ENCODE peak calls at places on chromosomes 3 and 15, in six cellular contexts. P is GM06990, I is lower lobe of right lung, L is choroid plexus epithelial cell, Y is AG09309, F is heart left ventricle. M is an unnamed sample.

GRCh38 chr3:24401811-24402185 is 92.9 kb downstream of the THRB start:
- DNase-seq in Y (no peak), F (no peak), I (no peak), P (no peak), L (no peak), M (no peak)

GRCh38 chr15:68062946-68063345 is 8.8 kb downstream of the PIAS1 start:
- DNase-seq in L (no peak), F (no peak), Y (no peak), P (no peak), I (no peak), M (no peak)

GRCh38 chr3:23664459-23664858 is 141.3 kb upstream of the UBE2E1 start:
- DNase-seq in I (no peak), P (no peak), L (no peak), Y (no peak), F (no peak), M (no peak)

GRCh38 chr3:150232992-150233451 is 175.1 kb upstream of the TSC22D2 start:
- DNase-seq in F (peak), P (no peak), Y (no peak), L (no peak), I (no peak), M (no peak)

GRCh38 chr3:159785276-159785675 is 203.4 kb upstream of the IL12A start:
- DNase-seq in F (no peak), Y (no peak), L (peak), P (no peak), I (no peak), M (no peak)

GRCh38 chr3:114078126-114078525 is 21.6 kb downstream of the QTRT2 start:
- DNase-seq in P (no peak), Y (no peak), L (peak), F (no peak), I (no peak), M (peak)

GRCh38 chr3:193938613-193939012 is 197.3 kb upstream of the HES1 start:
- DNase-seq in L (no peak), Y (no peak), F (no peak), P (no peak), I (no peak), M (no peak)

GRCh38 chr3:65996605-65997004 is 42.1 kb downstream of the MAGI1 start:
- DNase-seq in Y (no peak), P (no peak), L (peak), F (no peak), I (peak), M (no peak)

GRCh38 chr3:189273736-189274135 is 102.0 kb downstream of the TPRG1 start:
- DNase-seq in F (no peak), P (no peak), Y (no peak), L (no peak), I (no peak), M (no peak)

GRCh38 chr15:87707581-87708130 is 548.9 kb downstream of the NTRK3 start:
- DNase-seq in L (no peak), P (no peak), Y (no peak), I (no peak), F (no peak), M (no peak)

GRCh38 chr3:63349583-63350177 is 71.6 kb downstream of the SYNPR start:
- DNase-seq in L (peak), F (no peak), Y (no peak), P (peak), I (peak), M (no peak)

GRCh38 chr3:47083786-47084185 is 80.1 kb downstream of the SETD2 start:
- DNase-seq in I (no peak), F (no peak), Y (no peak), P (peak), L (no peak), M (no peak)

GRCh38 chr15:96320703-96321421 is 9.6 kb upstream of the NR2F2 start:
- DNase-seq in L (peak), Y (no peak), I (no peak), P (no peak), F (no peak), M (no peak)

GRCh38 chr3:142595581-142595950 is 627 bp upstream of the PLS1 start:
- DNase-seq in P (no peak), I (no peak), L (peak), F (no peak), Y (peak), M (no peak)

GRCh38 chr3:160368804-160369203 is 30.2 kb downstream of the IFT80 start:
- DNase-seq in L (no peak), Y (no peak), I (no peak), P (no peak), F (no peak), M (no peak)

GRCh38 chr15:58148120-58148519 is 9.9 kb downstream of the AQP9 start:
- DNase-seq in I (no peak), Y (no peak), P (no peak), F (no peak), L (no peak), M (no peak)

GRCh38 chr15:58148633-58149032 is 10.5 kb downstream of the AQP9 start:
- DNase-seq in L (no peak), P (no peak), F (no peak), Y (no peak), I (no peak), M (no peak)

GRCh38 chr15:58142827-58143226 is 4.6 kb downstream of the AQP9 start:
- DNase-seq in P (no peak), L (no peak), Y (no peak), I (no peak), F (no peak), M (no peak)

GRCh38 chr15:58147151-58147550 is 9.0 kb downstream of the AQP9 start:
- DNase-seq in P (peak), F (no peak), Y (no peak), L (no peak), I (no peak), M (no peak)

DNA sequence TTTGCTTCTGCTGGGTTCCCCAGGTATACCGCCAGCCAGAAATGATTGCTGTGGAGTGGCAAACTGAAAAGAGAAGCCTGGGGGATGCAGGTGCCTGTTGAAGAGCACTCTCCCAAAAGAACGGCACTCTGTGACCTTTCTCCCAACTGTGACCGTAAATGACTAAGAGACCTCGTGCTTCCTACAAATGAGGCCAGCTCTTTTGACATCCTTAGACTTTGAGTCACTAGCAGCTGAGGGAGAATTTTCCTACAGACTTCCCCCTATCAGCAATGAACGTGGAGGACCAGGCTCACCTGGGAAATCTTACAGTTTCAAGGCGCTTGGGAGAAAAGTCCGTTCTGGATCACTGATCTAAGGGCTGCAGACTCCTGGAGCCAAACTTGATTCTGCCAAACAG is 8.6 kb downstream of the AQP9 start:
- DNase-seq in Y (no peak), L (no peak), I (no peak), P (no peak), F (no peak), M (no peak)
- H3K4me3 ChIP-seq in Y (no peak), L (no peak), I (no peak), P (no peak), F (no peak), M (no peak)

GRCh38 chr15:35863655-35864054 is 317.7 kb upstream of the DPH6 start:
- DNase-seq in I (no peak), P (no peak), L (no peak), F (no peak), Y (no peak), M (no peak)

GRCh38 chr15:35854398-35854797 is 308.4 kb upstream of the DPH6 start:
- DNase-seq in L (no peak), I (no peak), F (no peak), P (no peak), Y (no peak), M (no peak)

GRCh38 chr15:35857812-35858211 is 311.8 kb upstream of the DPH6 start:
- DNase-seq in Y (no peak), I (no peak), L (no peak), F (no peak), P (no peak), M (no peak)

GRCh38 chr15:35852818-35853624 is 307.1 kb upstream of the DPH6 start:
- DNase-seq in Y (peak), P (no peak), L (no peak), F (no peak), I (no peak), M (no peak)

DNA sequence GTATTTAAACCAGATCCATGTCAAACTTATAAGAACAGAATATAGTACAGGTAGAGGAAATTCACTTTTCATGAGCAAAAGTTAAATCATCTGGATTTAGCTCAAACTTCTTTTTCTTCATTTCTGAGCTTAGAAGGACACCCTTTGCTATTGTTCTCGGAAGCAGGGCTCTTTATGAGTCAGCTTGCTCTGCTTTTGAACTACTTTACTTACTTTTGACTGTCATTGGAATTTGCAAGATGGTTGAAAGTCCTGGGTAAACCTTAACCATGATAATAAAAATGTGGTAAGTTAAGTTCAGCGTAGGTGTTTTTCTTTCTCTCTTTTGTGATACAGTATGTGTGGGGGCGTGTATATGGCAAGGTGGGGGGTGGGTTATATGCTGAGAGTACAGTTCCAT is 312.7 kb upstream of the DPH6 start:
- DNase-seq in F (no peak), P (no peak), Y (no peak), L (no peak), I (no peak), M (no peak)
- TF ChIP-seq CTCF in F (no peak), P (no peak), Y (no peak), L (no peak), I (no peak), M (no peak)

DNA sequence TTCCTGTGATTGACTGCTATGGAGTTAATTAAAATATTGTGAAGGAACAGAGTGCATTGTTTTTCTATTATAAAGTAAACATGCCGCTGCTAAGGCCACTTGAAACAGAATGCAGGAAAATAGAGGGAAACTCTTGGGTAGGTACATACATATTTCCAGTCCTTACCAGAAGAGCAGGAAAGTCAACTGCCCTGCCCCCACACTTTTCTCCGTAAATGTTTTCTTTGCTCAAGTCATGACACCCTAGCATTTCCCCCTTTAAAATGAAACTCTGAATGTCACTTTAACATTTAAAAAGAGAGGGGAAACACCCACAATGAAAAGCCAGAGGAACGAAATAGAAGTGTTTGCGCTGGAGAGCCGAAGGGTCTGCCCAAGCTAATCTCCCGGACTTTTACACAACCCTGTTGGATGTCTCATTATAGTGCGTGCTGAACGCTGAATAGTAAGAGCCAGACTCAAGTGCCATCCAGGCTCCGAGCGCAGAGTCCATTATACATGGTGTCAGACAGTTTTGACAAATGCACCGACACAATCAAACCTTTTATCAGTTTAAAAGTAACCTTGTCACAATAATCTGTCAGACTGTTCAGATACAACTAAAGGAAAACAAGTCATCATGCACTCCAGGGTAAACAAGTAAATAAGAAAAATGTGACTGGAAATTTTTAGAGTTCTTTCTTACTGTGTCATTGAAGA is 159.6 kb downstream of the RBMS3 start:
- DNase-seq in I (no peak), P (no peak), L (no peak), F (no peak), Y (no peak), M (no peak)
- H3K4me3 ChIP-seq in I (peak), P (peak), L (no peak), F (peak), Y (no peak), M (no peak)

GRCh38 chr3:163476179-163476578 is 1602.1 kb downstream of the SI start:
- DNase-seq in F (no peak), I (no peak), P (no peak), Y (no peak), L (peak), M (no peak)
- TF ChIP-seq CTCF in F (no peak), I (no peak), P (no peak), Y (no peak), L (no peak), M (no peak)

DNA sequence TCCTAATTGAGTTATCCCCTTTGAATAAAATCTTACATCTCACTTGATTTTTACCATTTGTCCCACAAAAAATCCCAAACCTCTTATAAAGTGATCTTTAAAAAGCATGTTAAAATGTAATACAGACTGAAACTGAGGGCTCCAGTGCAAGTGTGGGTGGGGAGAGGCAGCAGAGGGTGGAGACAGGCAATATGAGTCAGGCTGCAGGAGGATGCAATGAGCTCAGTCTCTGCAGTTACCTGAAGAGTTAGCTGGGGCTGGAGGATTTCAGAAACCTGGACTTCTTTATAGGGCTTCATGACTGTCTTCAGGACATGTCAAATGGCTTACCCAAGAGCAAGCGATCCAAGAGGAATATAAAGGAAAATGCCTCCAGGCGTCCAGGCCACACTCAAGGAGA is 14.3 kb upstream of the COLQ start:
- DNase-seq in P (no peak), L (peak), I (no peak), Y (no peak), F (no peak), M (no peak)
- H3K4me3 ChIP-seq in P (no peak), L (no peak), I (no peak), Y (no peak), F (no peak), M (no peak)

M was measured in BJ.